ENCODE peak calls at places on chromosomes 6 and 20, in six cellular contexts. P is CD4-positive, CD25-positive, alpha-beta regulatory T cell; J is MM.1S; C is mammary epithelial cell; G is right lobe of liver; N is naive thymus-derived CD4-positive, alpha-beta T cell. R is an unnamed sample.

GRCh38 chr6:44122821-44123220 is 4.4 kb downstream of the MRPL14 start:
- DNase-seq in C (no peak), G (no peak), J (peak; percentile 54), P (peak; percentile 33), N (no peak), R (no peak)

GRCh38 chr20:3403741-3404140 is 3.7 kb downstream of the DNAAF9 start:
- DNase-seq in G (no peak), N (no peak), P (no peak), C (no peak), J (no peak), R (no peak)

GRCh38 chr6:13929196-13929595 is 4.4 kb downstream of the RNF182 start:
- DNase-seq in N (no peak), P (no peak), J (no peak), C (no peak), G (no peak), R (no peak)

GRCh38 chr6:126051739-126052138 is 65.4 kb downstream of the TRMT11 start:
- DNase-seq in C (no peak), G (no peak), N (no peak), P (no peak), J (no peak), R (no peak)

GRCh38 chr20:42255820-42256219 is 637.6 kb upstream of the CHD6 start:
- DNase-seq in J (no peak), C (no peak), P (no peak), G (no peak), N (no peak), R (no peak)

GRCh38 chr6:158536891-158537798 is 22.7 kb upstream of the TMEM181 start:
- DNase-seq in N (no peak), G (peak; percentile 30), J (no peak), C (peak; percentile 25), P (peak; percentile 56), R (peak; percentile 42)

GRCh38 chr6:37473364-37474095 is 26.2 kb downstream of the CCDC167 start:
- DNase-seq in N (no peak), J (no peak), C (peak; percentile 82), G (peak; percentile 80), P (no peak), R (peak; percentile 83)

GRCh38 chr6:121533321-121533841 is 97.9 kb downstream of the GJA1 start:
- DNase-seq in G (no peak), J (no peak), P (no peak), C (peak; percentile 83), N (no peak), R (no peak)

GRCh38 chr20:22815584-22815983 is 219.5 kb upstream of the SSTR4 start:
- DNase-seq in G (no peak), C (no peak), J (no peak), P (no peak), N (no peak), R (no peak)

GRCh38 chr6:33787954-33788693 is 806 bp downstream of the LEMD2 start:
- DNase-seq in N (peak; percentile 47), G (peak; percentile 86), J (peak; percentile 46), P (peak; percentile 78), C (peak; percentile 66), R (peak; percentile 82)

GRCh38 chr20:32155017-32155965 is 45.8 kb downstream of the TM9SF4 start:
- DNase-seq in N (peak; percentile 12), C (peak; percentile 92), P (peak; percentile 28), J (no peak), G (peak; percentile 93), R (peak; percentile 66)

GRCh38 chr6:55208469-55208868 is 34.2 kb downstream of the HCRTR2 start:
- DNase-seq in G (no peak), N (no peak), J (no peak), C (no peak), P (no peak), R (no peak)

GRCh38 chr20:5191829-5192569 is 65.2 kb downstream of the CDS2 start:
- DNase-seq in P (peak; percentile 77), G (no peak), C (peak; percentile 63), N (no peak), J (peak; percentile 78), R (peak; percentile 76)

GRCh38 chr20:19786311-19786710 is 28.3 kb downstream of the RIN2 start:
- DNase-seq in C (peak; percentile 89), P (no peak), G (no peak), N (no peak), J (no peak), R (peak; percentile 95)

GRCh38 chr20:63508072-63508768 is 9.3 kb upstream of the EEF1A2 start:
- DNase-seq in N (no peak), P (no peak), G (no peak), C (no peak), J (no peak), R (peak; percentile 6)

GRCh38 chr6:147561742-147562141 is 53.3 kb downstream of the SAMD5 start:
- DNase-seq in N (no peak), J (no peak), C (peak; percentile 87), G (no peak), P (no peak), R (no peak)

DNA sequence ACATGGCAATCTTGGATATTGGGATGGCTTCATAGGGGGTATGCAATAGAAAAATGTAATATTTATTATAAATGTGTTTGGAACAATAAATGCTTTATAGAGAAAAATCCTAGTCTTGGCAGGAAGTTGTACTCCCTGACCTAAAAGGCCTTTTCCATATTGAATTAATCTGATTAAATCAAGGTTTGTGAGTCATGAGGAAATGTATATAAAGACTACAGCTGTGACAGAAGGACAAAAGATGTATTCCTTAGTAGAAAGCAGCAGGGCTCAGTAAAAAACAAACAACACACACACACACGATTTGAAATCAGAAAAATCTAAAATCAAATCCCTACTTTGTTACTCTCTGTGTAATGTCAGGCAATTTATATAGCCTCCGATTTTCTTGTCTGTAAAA is 272.4 kb downstream of the CD109 start:
- DNase-seq in G (no peak), J (no peak), C (no peak), P (no peak), N (no peak), R (no peak)
- H3K27ac ChIP-seq in G (no peak overlapping the region), J (no peak overlapping the region), C (no peak overlapping the region), P (no peak overlapping the region), N (no peak overlapping the region), R (no peak overlapping the region)

GRCh38 chr20:49941456-49941855 is 5.3 kb downstream of the RNF114 start:
- DNase-seq in J (no peak), P (no peak), G (no peak), N (no peak), C (no peak), R (no peak)

GRCh38 chr20:49936153-49937022 is at the start of gene RNF114:
- DNase-seq in N (peak; percentile 86), P (peak; percentile 91), G (peak; percentile 91), C (peak; percentile 82), J (peak; percentile 93), R (peak; percentile 98)

GRCh38 chr20:49938173-49939163 is 2.3 kb downstream of the RNF114 start:
- DNase-seq in G (peak; percentile 47), C (peak; percentile 55), P (no peak), N (no peak), J (no peak), R (no peak)

GRCh38 chr20:49937023-49937929 is 1.1 kb downstream of the RNF114 start:
- DNase-seq in C (peak; percentile 37), N (no peak), P (no peak), J (peak; percentile 10), G (no peak), R (no peak)

GRCh38 chr20:49935746-49936152 is 448 bp upstream of the RNF114 start:
- DNase-seq in N (no peak), J (no peak), P (no peak), C (no peak), G (no peak), R (no peak)
- H3K4me1 ChIP-seq in N (peaks cover 20% of the 10 kb centered on the region), J (peaks cover 10% of the 10 kb centered on the region), P (peaks cover 39% of the 10 kb centered on the region), C (peaks cover 26% of the 10 kb centered on the region), G (peaks cover 3% of the 10 kb centered on the region), R (peaks cover 13% of the 10 kb centered on the region)

GRCh38 chr6:42911171-42912021 is 4.5 kb upstream of the PTCRA start:
- DNase-seq in N (no peak), C (no peak), G (no peak), P (no peak), J (no peak), R (no peak)

GRCh38 chr6:42915737-42916136 is at the start of gene PTCRA:
- DNase-seq in G (no peak), N (no peak), J (no peak), P (no peak), C (no peak), R (no peak)

GRCh38 chr6:42909835-42910234 is 6.0 kb upstream of the PTCRA start:
- DNase-seq in N (no peak), G (no peak), C (no peak), J (no peak), P (no peak), R (no peak)

GRCh38 chr6:42916288-42916687 is 435 bp downstream of the PTCRA start:
- DNase-seq in C (no peak), J (no peak), P (no peak), G (no peak), N (no peak), R (no peak)

GRCh38 chr6:42914546-42914945 is 1.3 kb upstream of the PTCRA start:
- DNase-seq in P (no peak), N (no peak), C (no peak), G (no peak), J (no peak), R (no peak)
- H3K4me3 ChIP-seq in P (no peak overlapping the region), N (no peak overlapping the region), C (no peak overlapping the region), G (no peak overlapping the region), J (no peak overlapping the region), R (no peak overlapping the region)

DNA sequence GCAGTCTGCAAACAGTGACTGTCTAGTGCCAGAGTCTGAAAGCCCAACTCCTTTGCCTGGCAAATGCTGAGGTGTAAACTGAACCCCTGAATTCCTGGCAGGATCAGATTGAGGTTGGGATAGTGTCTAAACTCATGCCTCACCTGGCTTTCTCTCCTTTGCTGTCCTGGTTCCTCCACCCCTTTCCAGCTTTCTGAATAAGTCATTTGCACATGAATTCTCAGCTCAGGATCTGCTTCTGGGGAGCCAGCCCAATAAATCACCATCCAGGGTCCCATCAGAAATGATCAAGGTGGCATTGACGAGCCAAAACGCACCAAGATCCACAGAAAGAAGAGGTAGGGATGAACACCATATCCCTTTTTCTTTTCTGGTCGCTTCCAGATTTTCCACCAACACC is 301.6 kb downstream of the LRFN2 start:
- DNase-seq in J (no peak), N (no peak), C (no peak), G (no peak), P (no peak), R (no peak)
- H3K27ac ChIP-seq in J (no peak overlapping the region), N (no peak overlapping the region), C (no peak overlapping the region), G (no peak overlapping the region), P (no peak overlapping the region), R (no peak overlapping the region)

GRCh38 chr20:16662462-16662861 is 67.4 kb upstream of the SNRPB2 start:
- DNase-seq in P (no peak), N (no peak), C (no peak), G (no peak), J (no peak), R (peak; percentile 64)
- H3K4me1 ChIP-seq in P (no peaks in the 10 kb centered on the region), N (no peaks in the 10 kb centered on the region), C (no peaks in the 10 kb centered on the region), G (no peaks in the 10 kb centered on the region), J (no peaks in the 10 kb centered on the region), R (peaks cover 14% of the 10 kb centered on the region)

DNA sequence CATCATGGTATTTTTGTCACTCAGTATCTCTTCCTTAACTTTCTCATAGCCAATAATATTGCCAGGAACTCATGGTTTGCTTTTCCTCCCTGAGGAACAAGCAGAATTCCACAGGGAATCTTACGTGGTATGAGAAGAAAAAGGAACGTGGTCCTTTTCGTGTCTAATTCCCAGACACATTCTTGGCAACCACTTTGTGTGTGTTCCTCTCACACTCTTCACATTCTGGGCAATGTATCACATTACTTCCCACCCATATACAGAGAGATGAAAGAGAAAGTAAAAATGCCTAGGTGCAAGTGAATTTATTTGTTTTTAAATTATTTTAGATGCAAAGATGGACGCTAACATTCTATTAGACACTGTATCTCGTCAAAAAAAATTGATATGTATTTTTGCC is 102.7 kb downstream of the PTPRK start:
- DNase-seq in N (no peak), J (no peak), P (no peak), C (no peak), G (no peak), R (no peak)
- H3K4me3 ChIP-seq in N (no peak overlapping the region), J (no peak overlapping the region), P (no peak overlapping the region), C (no peak overlapping the region), G (no peak overlapping the region), R (no peak overlapping the region)